ENCODE peak calls at places on chromosomes 13 and 19, in six cellular contexts. Q, S, Y, L, C and Z are unnamed samples.

GRCh38 chr19:7637374-7638256 is 705 bp downstream of the STXBP2 start:
- DNase-seq in L (no peak), S (peak; percentile 95), C (peak; percentile 68), Q (no peak), Y (peak; percentile 73), Z (no peak)

GRCh38 chr13:43316997-43317396 is 293.6 kb downstream of the DNAJC15 start:
- DNase-seq in Y (no peak), Q (no peak), C (peak; percentile 25), S (no peak), L (peak; percentile 50), Z (no peak)

GRCh38 chr19:34171877-34172660 is at the start of gene LSM14A:
- DNase-seq in Q (peak; percentile 95), S (peak; percentile 97), C (peak; percentile 96), L (peak; percentile 96), Y (peak; percentile 94), Z (peak; percentile 91)

GRCh38 chr13:90485441-90485840 is 862.0 kb upstream of the MIR17HG start:
- DNase-seq in C (no peak), Y (no peak), L (no peak), Q (no peak), S (no peak), Z (no peak)

GRCh38 chr13:98875146-98875729 is 102.6 kb downstream of the DOCK9 start:
- DNase-seq in C (no peak), Q (no peak), Y (no peak), S (no peak), L (no peak), Z (no peak)

GRCh38 chr19:36638862-36639510 is 27.7 kb downstream of the ZNF461 start:
- DNase-seq in Q (no peak), C (no peak), S (no peak), Y (no peak), L (no peak), Z (no peak)

GRCh38 chr19:33310606-33311325 is 8.4 kb upstream of the CEBPA start:
- DNase-seq in Q (no peak), C (peak; percentile 58), Y (peak; percentile 80), S (no peak), L (no peak), Z (no peak)

GRCh38 chr19:27694361-27695055 is 1518.4 kb downstream of the UQCRFS1 start:
- DNase-seq in L (no peak), Y (no peak), C (no peak), S (no peak), Q (no peak), Z (no peak)

GRCh38 chr19:33472696-33473624 is 48.6 kb downstream of the PEPD start:
- DNase-seq in Q (no peak), C (no peak), Y (no peak), L (peak; percentile 40), S (peak; percentile 49), Z (no peak)

GRCh38 chr19:13799669-13800068 is 4.4 kb downstream of the ZSWIM4 start:
- DNase-seq in L (no peak), S (no peak), Y (no peak), C (no peak), Q (no peak), Z (no peak)

GRCh38 chr13:45702088-45702487 is at the start of gene CBY2:
- DNase-seq in Q (no peak), Y (no peak), C (no peak), L (no peak), S (no peak), Z (no peak)

GRCh38 chr19:18419195-18419698 is at the start of gene SSBP4:
- DNase-seq in L (peak; percentile 88), C (peak; percentile 86), Y (peak; percentile 76), S (peak; percentile 93), Q (peak; percentile 80), Z (peak; percentile 73)

GRCh38 chr13:73000027-73000674 is 58.7 kb upstream of the KLF5 start:
- DNase-seq in L (no peak), C (no peak), Y (no peak), Q (no peak), S (no peak), Z (no peak)

GRCh38 chr13:99288069-99288468 is 19.1 kb downstream of the GPR183 start:
- DNase-seq in Q (no peak), S (no peak), Y (no peak), L (no peak), C (no peak), Z (no peak)

GRCh38 chr19:16463341-16463990 is 8.3 kb downstream of the EPS15L1 start:
- DNase-seq in Q (no peak), C (no peak), Y (no peak), S (no peak), L (no peak), Z (no peak)
- H3K4me1 ChIP-seq in Q (peaks cover 13% of the 10 kb centered on the region), C (peaks cover 15% of the 10 kb centered on the region), Y (peaks cover 34% of the 10 kb centered on the region), S (peaks cover 44% of the 10 kb centered on the region), L (peaks cover 6% of the 10 kb centered on the region), Z (no peaks in the 10 kb centered on the region)

GRCh38 chr19:51107406-51108065 is 673 bp downstream of the CTU1 start:
- DNase-seq in Y (no peak), Q (no peak), L (no peak), S (no peak), C (no peak), Z (no peak)

GRCh38 chr19:51110666-51110971 is 2.4 kb upstream of the CTU1 start:
- DNase-seq in Q (no peak), L (no peak), Y (no peak), S (peak; percentile 2), C (no peak), Z (no peak)

GRCh38 chr19:51111606-51112005 is 3.4 kb upstream of the CTU1 start:
- DNase-seq in C (no peak), S (no peak), Q (no peak), Y (no peak), L (peak; percentile 74), Z (no peak)

GRCh38 chr19:51108805-51109146 is 567 bp upstream of the CTU1 start:
- DNase-seq in S (no peak), C (peak; percentile 37), Y (no peak), Q (no peak), L (no peak), Z (no peak)

DNA sequence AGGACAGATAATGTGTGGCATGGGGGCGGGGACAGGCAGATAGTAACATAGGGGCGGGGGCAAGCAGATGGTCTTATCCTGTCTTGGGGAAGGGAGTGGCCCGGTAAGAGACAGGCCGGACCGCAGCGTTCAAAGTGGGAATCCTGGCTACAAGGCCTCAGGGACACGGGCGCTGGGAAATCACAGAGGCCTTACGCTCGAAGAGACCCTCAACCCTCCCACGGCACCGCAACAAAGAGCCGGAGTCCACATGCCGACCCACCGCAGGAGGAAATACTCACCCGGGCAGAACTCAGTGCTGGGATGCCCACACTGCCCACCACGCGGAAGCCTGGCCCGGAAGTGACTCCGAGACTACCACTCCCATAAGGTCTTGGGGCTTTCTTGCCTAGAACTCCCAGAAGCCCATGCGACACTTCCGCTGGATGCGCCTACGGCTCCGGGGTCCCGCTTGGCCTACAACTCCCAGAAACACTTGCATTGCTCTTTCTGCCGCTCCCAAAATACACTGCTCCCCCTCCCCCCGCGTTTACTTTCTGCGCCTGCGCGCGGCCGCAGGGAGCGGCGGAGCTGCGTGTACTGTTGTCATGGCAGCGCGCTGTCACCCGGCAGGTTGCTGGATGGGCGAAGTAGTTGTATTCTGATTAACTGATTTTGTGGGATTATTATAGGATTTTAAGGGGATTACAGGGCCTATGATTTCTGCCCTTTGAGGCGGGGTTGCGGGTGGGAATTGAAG is at the start of gene CTU1:
- DNase-seq in L (peak; percentile 99), C (peak; percentile 98), Y (peak; percentile 98), S (peak; percentile 98), Q (peak; percentile 97), Z (peak; percentile 99)
- H3K4me1 ChIP-seq in L (no peaks in the 10 kb centered on the region), C (peaks cover 14% of the 10 kb centered on the region), Y (peaks cover 21% of the 10 kb centered on the region), S (peaks cover 57% of the 10 kb centered on the region), Q (peaks cover 5% of the 10 kb centered on the region), Z (peaks cover 31% of the 10 kb centered on the region)

GRCh38 chr19:16033136-16033530 is 43.2 kb upstream of the TPM4 start:
- DNase-seq in L (no peak), S (no peak), C (no peak), Q (no peak), Y (peak; percentile 1), Z (no peak)

GRCh38 chr19:16032509-16033135 is 43.7 kb upstream of the TPM4 start:
- DNase-seq in S (no peak), L (peak; percentile 26), Q (no peak), Y (peak; percentile 16), C (no peak), Z (no peak)

GRCh38 chr19:16033721-16034120 is 42.6 kb upstream of the TPM4 start:
- DNase-seq in Y (peak; percentile 20), C (no peak), S (no peak), L (no peak), Q (no peak), Z (no peak)

GRCh38 chr19:16031872-16032200 is 44.5 kb upstream of the TPM4 start:
- DNase-seq in S (no peak), C (no peak), L (no peak), Y (no peak), Q (no peak), Z (no peak)

DNA sequence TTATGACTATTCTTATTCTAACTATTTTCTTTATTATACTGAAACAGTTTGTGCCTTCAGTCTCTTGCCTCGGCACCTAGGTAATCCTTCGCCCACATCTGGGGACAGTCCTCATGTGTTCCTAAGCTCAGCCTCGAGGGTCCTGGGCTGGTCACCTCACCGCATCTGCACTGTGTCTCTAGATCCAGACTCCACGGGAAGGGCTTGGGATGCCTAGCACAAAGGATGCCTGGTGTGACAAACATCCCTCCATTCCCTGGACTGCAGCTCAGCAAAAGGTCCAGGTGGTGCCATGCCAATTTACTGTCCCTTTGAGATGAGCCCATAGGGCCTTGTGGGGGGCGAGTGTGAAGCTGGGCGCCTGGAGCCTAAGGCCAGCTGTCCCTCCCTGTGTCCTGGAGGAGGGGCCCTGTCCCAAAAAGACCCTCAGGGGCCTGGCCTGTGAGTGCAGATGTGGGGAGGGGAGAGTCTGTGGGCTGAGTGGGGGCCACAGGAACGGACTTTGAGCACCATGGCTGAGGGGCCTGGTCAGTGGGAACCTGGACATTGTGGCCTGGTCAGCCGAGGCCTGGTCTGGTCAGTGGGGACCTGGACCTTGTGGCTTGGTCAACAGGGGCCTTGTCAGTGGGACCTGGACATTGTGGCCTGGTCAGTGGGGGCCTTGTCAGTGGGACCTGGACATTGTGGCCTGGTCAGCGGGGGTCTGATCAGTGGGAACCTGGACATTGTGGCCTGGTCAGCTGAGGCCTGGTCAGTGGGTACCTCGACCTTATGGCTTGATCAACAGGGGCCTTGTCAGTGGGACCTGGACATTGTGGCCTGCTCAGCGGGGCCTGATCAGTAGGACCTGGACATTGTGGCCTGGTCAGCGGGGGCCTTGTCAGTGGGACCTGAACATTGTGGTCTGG is 45.1 kb upstream of the TPM4 start:
- DNase-seq in L (peak; percentile 20), C (no peak), Y (no peak), Q (no peak), S (no peak), Z (no peak)
- H3K4me1 ChIP-seq in L (no peaks in the 10 kb centered on the region), C (no peaks in the 10 kb centered on the region), Y (no peaks in the 10 kb centered on the region), Q (no peaks in the 10 kb centered on the region), S (no peaks in the 10 kb centered on the region), Z (no peaks in the 10 kb centered on the region)

GRCh38 chr13:104466016-104466415 is 1399.8 kb upstream of the SLC10A2 start:
- DNase-seq in Q (no peak), C (no peak), S (no peak), L (no peak), Y (no peak), Z (no peak)

GRCh38 chr13:104460553-104460952 is 1394.3 kb upstream of the SLC10A2 start:
- DNase-seq in Y (no peak), L (no peak), C (no peak), S (no peak), Q (no peak), Z (no peak)

DNA sequence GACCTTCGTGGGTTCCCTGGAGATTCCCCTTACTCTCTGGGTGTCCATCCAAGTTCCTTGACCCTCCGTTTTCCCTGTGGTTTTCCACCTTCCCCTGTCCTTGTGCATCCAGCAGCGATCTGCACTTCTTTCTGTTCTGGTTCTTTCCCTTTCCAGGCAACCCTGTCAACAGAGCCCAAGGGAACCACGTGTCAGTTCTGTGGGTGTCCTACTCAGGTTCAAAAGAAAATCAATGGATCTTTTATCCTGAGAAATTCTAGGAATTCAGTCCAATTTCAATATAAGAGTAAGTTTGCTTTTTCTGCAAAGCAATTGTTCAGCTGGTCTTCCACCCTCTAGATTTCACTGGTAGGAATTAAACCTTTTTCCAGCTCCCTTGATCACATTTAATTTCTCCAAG is 1394.8 kb upstream of the SLC10A2 start:
- DNase-seq in Y (no peak), S (no peak), C (no peak), Q (no peak), L (no peak), Z (no peak)
- H3K4me1 ChIP-seq in Y (no peaks in the 10 kb centered on the region), S (no peaks in the 10 kb centered on the region), C (no peaks in the 10 kb centered on the region), Q (no peaks in the 10 kb centered on the region), L (no peaks in the 10 kb centered on the region), Z (no peaks in the 10 kb centered on the region)